ENCODE peak calls at places on chromosome 1, in seven cellular contexts. One of them, this sample, is unnamed.

GRCh38 chr1:2446394-2446793 is 29.7 kb upstream of the PLCH2 start:
- DNase-seq in K562: no peak
- DNase-seq in cardiac muscle cell: no peak
- DNase-seq in A549: no peak
- DNase-seq in sigmoid colon: no peak
- DNase-seq in OCI-LY7: no peak
- DNase-seq in psoas muscle: no peak
- DNase-seq in this sample: no peak

GRCh38 chr1:180424848-180425457 is 77.4 kb downstream of the ACBD6 start:
- DNase-seq in A549: no peak
- DNase-seq in psoas muscle: no peak
- DNase-seq in OCI-LY7: no peak
- DNase-seq in K562: no peak
- DNase-seq in sigmoid colon: no peak
- DNase-seq in cardiac muscle cell: no peak
- DNase-seq in this sample: no peak

GRCh38 chr1:107622975-107623374 is 342.0 kb downstream of the VAV3 start:
- DNase-seq in A549: no peak
- DNase-seq in OCI-LY7: no peak
- DNase-seq in K562: no peak
- DNase-seq in sigmoid colon: no peak
- DNase-seq in cardiac muscle cell: no peak
- DNase-seq in psoas muscle: no peak
- DNase-seq in this sample: no peak

GRCh38 chr1:94773931-94774422 is 46.2 kb upstream of the SLC44A3 start:
- DNase-seq in psoas muscle: no peak
- DNase-seq in K562: no peak
- DNase-seq in cardiac muscle cell: no peak
- DNase-seq in sigmoid colon: no peak
- DNase-seq in A549: peak
- DNase-seq in OCI-LY7: no peak
- DNase-seq in this sample: peak

GRCh38 chr1:71080178-71080781 is 555 bp downstream of the ZRANB2 start:
- DNase-seq in sigmoid colon: no peak
- DNase-seq in OCI-LY7: peak
- DNase-seq in cardiac muscle cell: peak
- DNase-seq in A549: no peak
- DNase-seq in psoas muscle: no peak
- DNase-seq in K562: peak
- DNase-seq in this sample: peak

GRCh38 chr1:61080408-61081134 is 1.8 kb upstream of the NFIA start:
- DNase-seq in OCI-LY7: no peak
- DNase-seq in A549: no peak
- DNase-seq in psoas muscle: no peak
- DNase-seq in K562: no peak
- DNase-seq in cardiac muscle cell: peak
- DNase-seq in sigmoid colon: no peak
- DNase-seq in this sample: no peak

GRCh38 chr1:41414716-41415306 is 53.6 kb downstream of the FOXO6 start:
- DNase-seq in sigmoid colon: no peak
- DNase-seq in psoas muscle: no peak
- DNase-seq in OCI-LY7: no peak
- DNase-seq in K562: no peak
- DNase-seq in A549: no peak
- DNase-seq in cardiac muscle cell: no peak
- DNase-seq in this sample: no peak

GRCh38 chr1:21115098-21115760 is 61.5 kb downstream of the EIF4G3 start:
- DNase-seq in OCI-LY7: no peak
- DNase-seq in psoas muscle: no peak
- DNase-seq in A549: no peak
- DNase-seq in cardiac muscle cell: no peak
- DNase-seq in sigmoid colon: no peak
- DNase-seq in K562: no peak
- DNase-seq in this sample: no peak

GRCh38 chr1:59596432-59596831 is 218.3 kb upstream of the HOOK1 start:
- DNase-seq in psoas muscle: no peak
- DNase-seq in K562: no peak
- DNase-seq in A549: no peak
- DNase-seq in OCI-LY7: no peak
- DNase-seq in cardiac muscle cell: no peak
- DNase-seq in sigmoid colon: no peak
- DNase-seq in this sample: peak

GRCh38 chr1:245576323-245576722 is 421.5 kb downstream of the KIF26B start:
- DNase-seq in A549: no peak
- DNase-seq in K562: no peak
- DNase-seq in psoas muscle: no peak
- DNase-seq in cardiac muscle cell: no peak
- DNase-seq in OCI-LY7: no peak
- DNase-seq in sigmoid colon: no peak
- DNase-seq in this sample: no peak
- H3K27ac ChIP-seq in A549: no peak
- H3K27ac ChIP-seq in K562: no peak
- H3K27ac ChIP-seq in psoas muscle: no peak
- H3K27ac ChIP-seq in cardiac muscle cell: peak
- H3K27ac ChIP-seq in OCI-LY7: no peak
- H3K27ac ChIP-seq in sigmoid colon: no peak
- H3K27ac ChIP-seq in this sample: no peak

GRCh38 chr1:182227864-182228547 is 163.6 kb downstream of the GLUL start:
- DNase-seq in A549: no peak
- DNase-seq in OCI-LY7: no peak
- DNase-seq in K562: no peak
- DNase-seq in cardiac muscle cell: no peak
- DNase-seq in sigmoid colon: no peak
- DNase-seq in psoas muscle: no peak
- DNase-seq in this sample: no peak

GRCh38 chr1:182226618-182227017 is 165.0 kb downstream of the GLUL start:
- DNase-seq in OCI-LY7: no peak
- DNase-seq in A549: no peak
- DNase-seq in K562: no peak
- DNase-seq in sigmoid colon: no peak
- DNase-seq in cardiac muscle cell: no peak
- DNase-seq in psoas muscle: no peak
- DNase-seq in this sample: no peak

GRCh38 chr1:182229907-182230522 is 161.6 kb downstream of the GLUL start:
- DNase-seq in cardiac muscle cell: peak
- DNase-seq in psoas muscle: no peak
- DNase-seq in sigmoid colon: no peak
- DNase-seq in K562: no peak
- DNase-seq in OCI-LY7: no peak
- DNase-seq in A549: no peak
- DNase-seq in this sample: no peak

DNA sequence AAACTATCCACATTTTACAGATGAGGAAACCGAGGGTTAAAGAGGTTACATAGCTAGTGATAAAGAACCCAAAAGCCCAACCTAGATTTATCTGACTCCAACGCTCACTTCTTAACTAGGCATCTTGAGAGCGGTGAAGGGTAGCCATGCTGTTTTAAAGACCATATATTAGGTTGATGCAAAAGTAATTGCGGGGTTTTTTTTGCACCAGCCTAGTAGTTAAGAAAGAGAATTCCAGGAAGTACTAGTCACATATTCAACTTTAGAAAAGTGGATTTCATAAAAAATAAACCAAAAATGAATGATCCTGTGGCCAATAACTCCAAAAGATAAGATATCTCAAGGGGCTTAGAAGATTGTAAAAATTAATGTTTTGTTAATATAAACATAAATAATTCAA is 162.1 kb downstream of the GLUL start:
- DNase-seq in OCI-LY7: no peak
- DNase-seq in cardiac muscle cell: no peak
- DNase-seq in sigmoid colon: no peak
- DNase-seq in K562: no peak
- DNase-seq in psoas muscle: no peak
- DNase-seq in A549: no peak
- DNase-seq in this sample: no peak
- H3K27ac ChIP-seq in OCI-LY7: no peak
- H3K27ac ChIP-seq in cardiac muscle cell: no peak
- H3K27ac ChIP-seq in sigmoid colon: no peak
- H3K27ac ChIP-seq in K562: no peak
- H3K27ac ChIP-seq in psoas muscle: peak
- H3K27ac ChIP-seq in A549: no peak
- H3K27ac ChIP-seq in this sample: no peak

GRCh38 chr1:35449334-35450008 is 107.7 kb downstream of the KIAA0319L start:
- DNase-seq in sigmoid colon: no peak
- DNase-seq in cardiac muscle cell: no peak
- DNase-seq in K562: no peak
- DNase-seq in A549: no peak
- DNase-seq in OCI-LY7: no peak
- DNase-seq in psoas muscle: no peak
- DNase-seq in this sample: peak

GRCh38 chr1:35454616-35455015 is 102.6 kb downstream of the KIAA0319L start:
- DNase-seq in cardiac muscle cell: no peak
- DNase-seq in psoas muscle: no peak
- DNase-seq in OCI-LY7: no peak
- DNase-seq in K562: no peak
- DNase-seq in A549: no peak
- DNase-seq in sigmoid colon: no peak
- DNase-seq in this sample: no peak

GRCh38 chr1:35454175-35454574 is 103.0 kb downstream of the KIAA0319L start:
- DNase-seq in A549: no peak
- DNase-seq in K562: no peak
- DNase-seq in OCI-LY7: no peak
- DNase-seq in psoas muscle: no peak
- DNase-seq in cardiac muscle cell: no peak
- DNase-seq in sigmoid colon: no peak
- DNase-seq in this sample: no peak

GRCh38 chr1:35451125-35451528 is 106.1 kb downstream of the KIAA0319L start:
- DNase-seq in OCI-LY7: peak
- DNase-seq in K562: peak
- DNase-seq in psoas muscle: peak
- DNase-seq in sigmoid colon: peak
- DNase-seq in cardiac muscle cell: peak
- DNase-seq in A549: peak
- DNase-seq in this sample: peak

DNA sequence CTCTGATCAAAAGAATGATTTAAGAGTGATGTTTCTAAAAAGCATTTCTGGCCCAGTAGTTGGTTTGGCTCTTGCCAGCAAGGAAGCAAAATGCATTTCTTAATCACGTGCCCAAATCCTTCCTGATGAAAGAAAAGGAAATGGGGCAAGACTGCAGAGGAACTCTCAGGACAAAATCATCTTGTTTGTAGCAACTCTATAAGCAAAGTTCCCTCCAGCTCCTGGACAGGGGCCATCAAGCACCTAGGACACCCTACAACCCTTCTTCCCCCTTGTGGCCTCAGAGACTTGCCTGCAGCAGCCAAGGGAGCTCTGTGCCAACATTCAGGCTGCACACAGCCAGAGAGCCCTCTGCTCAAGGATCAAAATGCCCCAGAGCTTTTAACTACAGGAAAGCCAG is 105.1 kb downstream of the KIAA0319L start:
- DNase-seq in cardiac muscle cell: peak
- DNase-seq in K562: no peak
- DNase-seq in A549: no peak
- DNase-seq in psoas muscle: peak
- DNase-seq in OCI-LY7: no peak
- DNase-seq in sigmoid colon: peak
- DNase-seq in this sample: no peak
- H3K27ac ChIP-seq in cardiac muscle cell: no peak
- H3K27ac ChIP-seq in K562: no peak
- H3K27ac ChIP-seq in A549: no peak
- H3K27ac ChIP-seq in psoas muscle: no peak
- H3K27ac ChIP-seq in OCI-LY7: no peak
- H3K27ac ChIP-seq in sigmoid colon: peak
- H3K27ac ChIP-seq in this sample: no peak

GRCh38 chr1:24507423-24507804 is 4.8 kb downstream of the RCAN3 start:
- DNase-seq in OCI-LY7: no peak
- DNase-seq in A549: no peak
- DNase-seq in K562: no peak
- DNase-seq in cardiac muscle cell: no peak
- DNase-seq in sigmoid colon: no peak
- DNase-seq in psoas muscle: no peak
- DNase-seq in this sample: no peak
- H3K27ac ChIP-seq in OCI-LY7: peak
- H3K27ac ChIP-seq in A549: no peak
- H3K27ac ChIP-seq in K562: no peak
- H3K27ac ChIP-seq in cardiac muscle cell: no peak
- H3K27ac ChIP-seq in sigmoid colon: no peak
- H3K27ac ChIP-seq in psoas muscle: no peak
- H3K27ac ChIP-seq in this sample: no peak

GRCh38 chr1:15997637-15998280 is 6.3 kb upstream of the SRARP start:
- DNase-seq in sigmoid colon: peak
- DNase-seq in cardiac muscle cell: no peak
- DNase-seq in K562: no peak
- DNase-seq in OCI-LY7: no peak
- DNase-seq in A549: no peak
- DNase-seq in psoas muscle: no peak
- DNase-seq in this sample: no peak
- H3K27ac ChIP-seq in sigmoid colon: no peak
- H3K27ac ChIP-seq in cardiac muscle cell: no peak
- H3K27ac ChIP-seq in K562: no peak
- H3K27ac ChIP-seq in OCI-LY7: no peak
- H3K27ac ChIP-seq in A549: no peak
- H3K27ac ChIP-seq in psoas muscle: no peak
- H3K27ac ChIP-seq in this sample: no peak

DNA sequence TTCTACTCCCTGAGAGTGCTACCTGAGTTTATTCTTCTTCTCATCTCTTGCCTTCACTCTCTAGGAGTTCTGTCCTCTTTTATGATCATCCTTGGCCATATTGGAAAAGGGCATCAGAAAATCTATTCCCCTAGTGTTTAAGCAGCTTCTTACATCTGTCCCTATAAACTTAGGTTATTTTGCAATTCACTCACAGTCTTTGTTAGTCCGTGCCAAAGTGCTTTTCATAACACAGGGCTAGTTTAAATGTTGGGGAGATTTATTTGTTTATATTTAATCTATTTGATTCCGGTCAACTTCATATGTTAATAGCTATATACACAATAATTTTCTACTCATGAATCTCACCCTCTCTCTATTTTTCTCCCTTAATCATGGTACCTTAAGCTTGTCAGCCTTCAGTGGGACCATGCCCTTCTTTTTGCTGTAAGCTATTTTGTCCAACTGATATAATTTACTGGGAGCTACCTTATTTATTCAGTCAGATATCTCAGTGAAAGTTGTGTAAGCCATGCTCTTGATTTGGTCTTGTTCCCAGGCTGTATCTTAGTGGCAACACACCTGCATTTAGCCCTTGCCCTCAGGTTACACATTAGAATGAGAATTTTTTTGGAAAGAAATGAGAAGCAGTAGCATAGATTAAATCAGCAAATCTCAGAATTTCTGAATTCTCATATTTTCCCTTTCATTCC is 106.3 kb upstream of the SMYD2 start:
- DNase-seq in cardiac muscle cell: no peak
- DNase-seq in A549: no peak
- DNase-seq in K562: no peak
- DNase-seq in psoas muscle: no peak
- DNase-seq in sigmoid colon: no peak
- DNase-seq in OCI-LY7: no peak
- DNase-seq in this sample: no peak
- H3K27ac ChIP-seq in cardiac muscle cell: no peak
- H3K27ac ChIP-seq in A549: no peak
- H3K27ac ChIP-seq in K562: no peak
- H3K27ac ChIP-seq in psoas muscle: no peak
- H3K27ac ChIP-seq in sigmoid colon: no peak
- H3K27ac ChIP-seq in OCI-LY7: no peak
- H3K27ac ChIP-seq in this sample: no peak

This sample was measured in SJSA1.